ENCODE peak calls at places on chromosomes 6 and 20, in seven cellular contexts. X, S, I, C, J, K and P are unnamed samples.

GRCh38 chr6:170152989-170153388 is 137.9 kb downstream of the DLL1 start:
- DNase-seq in J (peak), C (peak), I (no peak), X (peak), K (no peak), S (no peak), P (peak)

GRCh38 chr20:50313827-50314226 is 123.2 kb downstream of the CEBPB start:
- DNase-seq in J (no peak), C (no peak), X (no peak), K (no peak), S (no peak), I (no peak), P (no peak)

GRCh38 chr20:47865451-47865850 is 80.2 kb upstream of the SULF2 start:
- DNase-seq in C (no peak), J (no peak), X (no peak), S (no peak), I (no peak), K (no peak), P (no peak)

GRCh38 chr20:58892126-58892931 is 39.8 kb downstream of the GNAS start:
- DNase-seq in S (peak), J (peak), I (peak), K (peak), C (peak), X (peak), P (no peak)

GRCh38 chr20:14214046-14214445 is 123.4 kb downstream of the FLRT3 start:
- DNase-seq in I (no peak), X (no peak), S (no peak), C (no peak), J (peak), K (no peak), P (no peak)

GRCh38 chr6:10882654-10883053 is 813 bp upstream of the GCM2 start:
- DNase-seq in I (no peak), X (no peak), C (no peak), J (no peak), S (peak), K (no peak), P (no peak)

GRCh38 chr20:24118781-24119175 is 130.2 kb upstream of the GGTLC1 start:
- DNase-seq in I (no peak), C (no peak), S (no peak), J (no peak), K (peak), X (no peak), P (no peak)

GRCh38 chr20:58748628-58749027 is 56.0 kb downstream of the NPEPL1 start:
- DNase-seq in S (no peak), X (no peak), K (no peak), C (no peak), I (no peak), J (no peak), P (no peak)

GRCh38 chr20:49747707-49748524 is 34.2 kb upstream of the B4GALT5 start:
- DNase-seq in K (peak), C (peak), S (peak), I (no peak), X (no peak), J (no peak), P (no peak)

GRCh38 chr6:146813554-146813953 is 214.8 kb downstream of the ADGB start:
- DNase-seq in S (no peak), J (no peak), C (no peak), X (no peak), K (no peak), I (no peak), P (no peak)

GRCh38 chr6:7441048-7441775 is 51.6 kb downstream of the RIOK1 start:
- DNase-seq in K (no peak), S (no peak), J (no peak), C (no peak), I (no peak), X (no peak), P (no peak)

GRCh38 chr20:25178563-25179438 is 16.7 kb upstream of the ENTPD6 start:
- DNase-seq in J (peak), X (peak), S (peak), I (no peak), K (peak), C (peak), P (peak)

GRCh38 chr6:138631566-138631965 is 132.3 kb upstream of the NHSL1 start:
- DNase-seq in J (no peak), K (no peak), C (no peak), X (no peak), S (no peak), I (no peak), P (no peak)

GRCh38 chr6:130615816-130616215 is 211.4 kb upstream of the SMLR1 start:
- DNase-seq in K (no peak), J (no peak), C (no peak), I (no peak), S (no peak), X (no peak), P (no peak)

GRCh38 chr6:142301421-142302391 is at the start of gene ADGRG6:
- DNase-seq in K (no peak), C (peak), X (peak), S (peak), J (peak), I (no peak), P (no peak)

GRCh38 chr6:142302427-142303190 is 802 bp downstream of the ADGRG6 start:
- DNase-seq in X (no peak), J (peak), I (no peak), K (no peak), S (no peak), C (peak), P (no peak)

GRCh38 chr6:1611572-1612385 is 2.1 kb downstream of the FOXC1 start:
- DNase-seq in C (no peak), S (peak), K (no peak), X (peak), J (peak), I (no peak), P (no peak)

GRCh38 chr20:35953411-35954199 is 697 bp downstream of the SCAND1 start:
- DNase-seq in K (no peak), C (peak), S (peak), X (peak), I (peak), J (peak), P (no peak)

GRCh38 chr6:20474756-20475542 is 59.3 kb upstream of the CDKAL1 start:
- DNase-seq in K (no peak), X (no peak), C (no peak), J (no peak), I (no peak), S (no peak), P (no peak)

GRCh38 chr6:28766426-28766825 is 157.4 kb downstream of the TRIM27 start:
- DNase-seq in X (no peak), J (no peak), S (no peak), K (no peak), I (no peak), C (no peak), P (no peak)

GRCh38 chr6:38163186-38164130 is 343.9 kb downstream of the ZFAND3 start:
- DNase-seq in I (no peak), X (no peak), K (no peak), C (no peak), J (no peak), S (no peak), P (no peak)

GRCh38 chr20:62104234-62104789 is 18.0 kb upstream of the LSM14B start:
- DNase-seq in X (no peak), C (no peak), S (no peak), J (no peak), K (no peak), I (no peak), P (no peak)

GRCh38 chr6:125597411-125598253 is 151.8 kb upstream of the HEY2 start:
- DNase-seq in X (peak), K (no peak), I (no peak), J (peak), S (no peak), C (peak), P (no peak)

GRCh38 chr6:82370788-82371187 is 7.2 kb downstream of the TPBG start:
- DNase-seq in C (no peak), J (no peak), K (no peak), I (no peak), X (peak), S (no peak), P (no peak)

GRCh38 chr20:44051661-44052000 is 135.4 kb downstream of the JPH2 start:
- DNase-seq in K (no peak), J (no peak), S (no peak), X (no peak), I (no peak), C (no peak), P (no peak)

GRCh38 chr6:149237464-149237863 is 80.0 kb upstream of the TAB2 start:
- DNase-seq in J (no peak), K (no peak), I (no peak), C (no peak), S (no peak), X (peak), P (no peak)

GRCh38 chr20:45419188-45420091 is 3.5 kb downstream of the PIGT start:
- DNase-seq in K (peak), C (peak), I (no peak), X (peak), S (no peak), J (peak), P (peak)